ENCODE peak calls at places on chromosomes 11 and 22, in six cellular contexts. U is left ventricle myocardium inferior, M is colonic mucosa, E is Panc1, C is K562, Y is GM23338. D is an unnamed sample.

GRCh38 chr11:68040957-68041591 is 2.2 kb downstream of the TCIRG1 start:
- DNase-seq in U (no peak), M (peak; percentile 21), E (no peak), C (no peak), Y (no peak), D (no peak)

GRCh38 chr11:122069946-122070345 is 46.1 kb downstream of the BLID start:
- DNase-seq in U (peak; percentile 26), M (no peak), E (no peak), C (no peak), Y (peak; percentile 49), D (no peak)

GRCh38 chr11:14390669-14391068 is 31.7 kb upstream of the RRAS2 start:
- DNase-seq in U (no peak), M (no peak), E (no peak), C (no peak), Y (no peak), D (no peak)

GRCh38 chr22:36341640-36342041 is 46.1 kb downstream of the MYH9 start:
- DNase-seq in U (no peak), M (no peak), E (no peak), C (no peak), Y (no peak), D (no peak)

GRCh38 chr11:115764172-115764571 is 260.0 kb upstream of the CADM1 start:
- DNase-seq in U (no peak), M (no peak), E (no peak), C (no peak), Y (no peak), D (no peak)

GRCh38 chr22:20299736-20300136 is 20.1 kb downstream of the DGCR6L start:
- DNase-seq in U (peak; percentile 22), M (no peak), E (no peak), C (no peak), Y (peak; percentile 58), D (no peak)

GRCh38 chr11:100980156-100980555 is 149.5 kb downstream of the PGR start:
- DNase-seq in U (no peak), M (no peak), E (no peak), C (peak; percentile 30), Y (peak; percentile 60), D (peak; percentile 9)

GRCh38 chr11:109914809-109915653 is 178.2 kb upstream of the ZC3H12C start:
- DNase-seq in U (no peak), M (no peak), E (peak; percentile 10), C (no peak), Y (no peak), D (no peak)

GRCh38 chr11:102007567-102008437 is 39.4 kb upstream of the CFAP300 start:
- DNase-seq in U (no peak), M (peak; percentile 77), E (peak; percentile 88), C (peak; percentile 12), Y (peak; percentile 76), D (peak; percentile 40)

GRCh38 chr11:19450282-19450681 is 209.5 kb upstream of the E2F8 start:
- DNase-seq in U (no peak), M (no peak), E (no peak), C (no peak), Y (no peak), D (no peak)

GRCh38 chr22:23278883-23279675 is 98.8 kb downstream of the BCR start:
- DNase-seq in U (no peak), M (peak; percentile 84), E (no peak), C (peak; percentile 31), Y (no peak), D (no peak)

GRCh38 chr11:109967121-109967520 is 126.1 kb upstream of the ZC3H12C start:
- DNase-seq in U (no peak), M (no peak), E (no peak), C (no peak), Y (no peak), D (no peak)

GRCh38 chr11:1153951-1154487 is 3.7 kb upstream of the MUC5AC start:
- DNase-seq in U (no peak), M (peak; percentile 46), E (peak; percentile 96), C (peak; percentile 55), Y (no peak), D (peak; percentile 66)

GRCh38 chr11:86365566-86365965 is 9.1 kb upstream of the CCDC81 start:
- DNase-seq in U (no peak), M (no peak), E (no peak), C (no peak), Y (no peak), D (no peak)

GRCh38 chr22:37249946-37250345 is 5.9 kb upstream of the RAC2 start:
- DNase-seq in U (no peak), M (no peak), E (no peak), C (no peak), Y (peak; percentile 50), D (no peak)

GRCh38 chr22:34878996-34879395 is 187.0 kb upstream of the ISX start:
- DNase-seq in U (no peak), M (no peak), E (no peak), C (no peak), Y (no peak), D (peak; percentile 10)

GRCh38 chr22:36244522-36245391 is 5.4 kb upstream of the APOL2 start:
- DNase-seq in U (peak; percentile 60), M (no peak), E (no peak), C (no peak), Y (no peak), D (no peak)

GRCh38 chr11:87322570-87322969 is 284.8 kb downstream of the TMEM135 start:
- DNase-seq in U (no peak), M (no peak), E (no peak), C (no peak), Y (no peak), D (no peak)

GRCh38 chr11:16981651-16982194 is 32.5 kb downstream of the PLEKHA7 start:
- DNase-seq in U (no peak), M (no peak), E (no peak), C (no peak), Y (peak; percentile 51), D (peak; percentile 71)

GRCh38 chr11:102757823-102758549 is 22.4 kb downstream of the MMP10 start:
- DNase-seq in U (no peak), M (no peak), E (no peak), C (no peak), Y (no peak), D (peak; percentile 92)

GRCh38 chr11:17385926-17386325 is 2.5 kb downstream of the KCNJ11 start:
- DNase-seq in U (no peak), M (no peak), E (no peak), C (no peak), Y (no peak), D (no peak)

GRCh38 chr22:30968015-30968923 is at the start of gene MORC2:
- DNase-seq in U (no peak), M (peak; percentile 76), E (no peak), C (peak; percentile 85), Y (peak; percentile 89), D (no peak)

GRCh38 chr11:11010624-11011127 is 152.8 kb upstream of the ZBED5 start:
- DNase-seq in U (peak; percentile 34), M (peak; percentile 34), E (no peak), C (peak; percentile 26), Y (peak; percentile 69), D (peak; percentile 16)

GRCh38 chr11:81494431-81494830 is 1239.2 kb downstream of the FAM181B start:
- DNase-seq in U (no peak), M (no peak), E (no peak), C (no peak), Y (peak; percentile 29), D (no peak)

GRCh38 chr11:79461144-79461543 is 20.3 kb upstream of the TENM4 start:
- DNase-seq in U (no peak), M (no peak), E (peak; percentile 5), C (peak; percentile 13), Y (peak; percentile 71), D (no peak)

DNA sequence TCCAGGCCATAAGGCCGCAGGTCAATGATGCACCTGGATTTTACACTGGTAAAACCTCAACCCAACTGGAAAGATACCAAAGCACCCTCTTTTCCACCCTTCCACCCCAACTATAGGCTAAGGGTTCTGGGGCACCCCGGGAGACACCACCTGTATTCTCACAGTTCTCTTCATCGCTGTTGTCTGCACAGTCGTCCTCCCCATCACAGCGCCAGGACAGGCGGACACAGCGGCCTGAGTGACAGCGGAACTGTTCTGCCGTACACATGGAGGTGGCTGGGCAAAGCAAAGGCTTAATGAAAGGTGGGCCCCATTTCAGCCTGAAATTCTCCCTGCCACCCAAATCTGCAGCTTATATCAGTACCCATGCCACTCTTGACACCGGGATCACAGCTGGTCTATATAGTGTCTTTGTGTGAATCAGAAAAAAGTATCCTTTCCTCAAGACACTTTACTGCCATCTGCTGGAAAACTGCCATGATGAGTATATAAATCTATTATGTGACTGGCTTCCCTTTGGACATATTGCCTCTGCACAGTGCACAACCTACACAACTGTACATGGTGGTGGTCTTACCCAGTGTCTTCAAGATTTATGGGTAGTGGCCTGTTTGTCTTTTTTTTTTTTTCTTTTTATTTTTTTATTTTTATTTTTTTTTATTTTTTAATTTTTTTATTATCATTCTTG is 21.5 kb downstream of the LRP4 start:
- DNase-seq in U (no peak), M (no peak), E (no peak), C (peak; percentile 70), Y (peak; percentile 44), D (no peak)
- TF ChIP-seq CTCF in U (peak; percentile 24), M (no peak), E (no peak), C (peak; percentile 70), Y (peak; percentile 43), D (peak; percentile 54)

GRCh38 chr22:27784099-27784446 is 17.5 kb downstream of the MN1 start:
- DNase-seq in U (no peak), M (no peak), E (no peak), C (no peak), Y (no peak), D (no peak)

GRCh38 chr22:27788889-27789288 is 12.7 kb downstream of the MN1 start:
- DNase-seq in U (no peak), M (no peak), E (no peak), C (no peak), Y (no peak), D (no peak)

GRCh38 chr22:27785818-27786217 is 15.7 kb downstream of the MN1 start:
- DNase-seq in U (no peak), M (no peak), E (no peak), C (no peak), Y (no peak), D (no peak)

GRCh38 chr22:27783436-27784098 is 18.0 kb downstream of the MN1 start:
- DNase-seq in U (no peak), M (no peak), E (no peak), C (no peak), Y (no peak), D (no peak)

GRCh38 chr22:27786253-27786898 is 15.2 kb downstream of the MN1 start:
- DNase-seq in U (no peak), M (no peak), E (no peak), C (no peak), Y (no peak), D (no peak)
- H3K4me3 ChIP-seq in U (no peak overlapping the region), M (no peak overlapping the region), E (no peak overlapping the region), C (no peak overlapping the region), Y (no peak overlapping the region), D (no peak overlapping the region)

GRCh38 chr11:112113539-112114457 is 27.1 kb downstream of the SDHD start:
- DNase-seq in U (no peak), M (no peak), E (no peak), C (peak; percentile 65), Y (peak; percentile 83), D (no peak)
- TF ChIP-seq CTCF in U (peak; percentile 78), M (peak; percentile 49), E (peak; percentile 71), C (peak; percentile 72), Y (peak; percentile 73), D (peak; percentile 79)

GRCh38 chr11:47272706-47273105 is 2.8 kb downstream of the MADD start:
- DNase-seq in U (no peak), M (no peak), E (no peak), C (peak; percentile 32), Y (peak; percentile 17), D (no peak)
- H3K4me3 ChIP-seq in U (peak overlapping the region; percentile 83), M (no peak overlapping the region), E (no peak overlapping the region), C (no peak overlapping the region), Y (no peak overlapping the region), D (no peak overlapping the region)

GRCh38 chr11:104946907-104947306 is 21.5 kb downstream of the CASP4 start:
- DNase-seq in U (no peak), M (peak; percentile 53), E (peak; percentile 33), C (peak; percentile 18), Y (peak; percentile 71), D (peak; percentile 44)
- TF ChIP-seq CTCF in U (peak; percentile 62), M (peak; percentile 56), E (peak; percentile 69), C (peak; percentile 17), Y (peak; percentile 62), D (peak; percentile 61)